ENCODE peak calls at places on chromosomes 5 and 9, in seven cellular contexts. A, D, V, O, B, H and N are unnamed samples.

GRCh38 chr9:34496149-34496712 is 26.6 kb downstream of the ENHO start:
- DNase-seq in A (no peak), D (no peak), V (no peak), O (no peak), B (no peak), H (no peak), N (no peak)

GRCh38 chr5:32767948-32768427 is 56.9 kb downstream of the NPR3 start:
- DNase-seq in A (no peak), D (no peak), V (no peak), O (no peak), B (no peak), H (peak; percentile 99), N (no peak)

GRCh38 chr9:35736201-35736633 is 3.8 kb downstream of the CREB3 start:
- DNase-seq in A (peak; percentile 73), D (peak; percentile 66), V (peak; percentile 75), O (peak; percentile 74), B (peak; percentile 75), H (peak; percentile 79), N (peak; percentile 50)

GRCh38 chr5:72314571-72315172 is 5.4 kb downstream of the MRPS27 start:
- DNase-seq in A (no peak), D (peak; percentile 67), V (peak; percentile 71), O (no peak), B (peak; percentile 79), H (peak; percentile 82), N (no peak)

GRCh38 chr5:128338649-128339048 is 199.4 kb downstream of the FBN2 start:
- DNase-seq in A (no peak), D (peak; percentile 32), V (no peak), O (no peak), B (no peak), H (no peak), N (no peak)

GRCh38 chr9:79651251-79651795 is 79.6 kb downstream of the TLE4 start:
- DNase-seq in A (no peak), D (no peak), V (no peak), O (peak; percentile 49), B (no peak), H (no peak), N (no peak)

GRCh38 chr9:136586391-136586790 is 40.5 kb upstream of the NOTCH1 start:
- DNase-seq in A (no peak), D (no peak), V (no peak), O (peak; percentile 35), B (no peak), H (no peak), N (no peak)

GRCh38 chr5:45205403-45205961 is 396.7 kb downstream of the MRPS30 start:
- DNase-seq in A (no peak), D (no peak), V (no peak), O (no peak), B (no peak), H (no peak), N (no peak)

GRCh38 chr9:21576331-21577189 is 94.4 kb upstream of the IFNE start:
- DNase-seq in A (no peak), D (no peak), V (no peak), O (peak; percentile 40), B (no peak), H (peak; percentile 87), N (no peak)

GRCh38 chr5:159208508-159209437 is 580 bp downstream of the RNF145 start:
- DNase-seq in A (no peak), D (peak; percentile 45), V (peak; percentile 27), O (peak; percentile 78), B (peak; percentile 45), H (peak; percentile 28), N (peak; percentile 46)

GRCh38 chr5:159207222-159207615 is 2.1 kb downstream of the RNF145 start:
- DNase-seq in A (no peak), D (no peak), V (no peak), O (no peak), B (no peak), H (no peak), N (no peak)

GRCh38 chr5:159207616-159208507 is 1.5 kb downstream of the RNF145 start:
- DNase-seq in A (peak; percentile 83), D (peak; percentile 83), V (peak; percentile 82), O (peak; percentile 94), B (peak; percentile 78), H (peak; percentile 78), N (peak; percentile 79)

GRCh38 chr5:159206368-159206767 is 3.0 kb downstream of the RNF145 start:
- DNase-seq in A (no peak), D (no peak), V (no peak), O (no peak), B (no peak), H (peak; percentile 7), N (no peak)

DNA sequence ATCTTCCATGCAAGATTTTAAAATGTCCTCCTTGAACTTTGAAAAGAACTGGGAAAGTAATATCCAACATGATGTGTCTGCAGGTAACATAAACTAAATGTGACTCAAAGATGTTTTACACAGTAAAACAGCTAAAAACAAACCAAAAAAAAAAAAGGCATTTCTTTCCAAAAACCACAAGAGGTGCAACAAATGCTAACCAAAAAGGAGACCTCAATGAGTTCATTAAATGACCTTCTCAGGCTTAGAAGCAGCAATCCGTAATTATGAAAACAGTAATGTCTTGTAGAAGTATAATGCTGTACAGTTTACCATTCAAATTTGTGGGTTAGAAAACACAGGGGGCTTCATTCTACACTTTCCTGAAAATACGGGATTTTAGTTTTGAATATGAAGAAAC is 2.5 kb downstream of the RNF145 start:
- DNase-seq in A (no peak), D (no peak), V (no peak), O (no peak), B (no peak), H (no peak), N (no peak)
- H3K4me3 ChIP-seq in A (peak overlapping the region; percentile 93), D (peak overlapping the region; percentile 99), V (peak overlapping the region; percentile 85), O (peak overlapping the region; percentile 54), B (no peak overlapping the region), H (peak overlapping the region; percentile 83), N (peak overlapping the region; percentile 87)

GRCh38 chr5:103132684-103133083 is 12.6 kb downstream of the PPIP5K2 start:
- DNase-seq in A (no peak), D (no peak), V (no peak), O (no peak), B (no peak), H (no peak), N (no peak)
- H3K4me3 ChIP-seq in A (no peak overlapping the region), D (no peak overlapping the region), V (no peak overlapping the region), O (no peak overlapping the region), B (no peak overlapping the region), H (no peak overlapping the region), N (no peak overlapping the region)

DNA sequence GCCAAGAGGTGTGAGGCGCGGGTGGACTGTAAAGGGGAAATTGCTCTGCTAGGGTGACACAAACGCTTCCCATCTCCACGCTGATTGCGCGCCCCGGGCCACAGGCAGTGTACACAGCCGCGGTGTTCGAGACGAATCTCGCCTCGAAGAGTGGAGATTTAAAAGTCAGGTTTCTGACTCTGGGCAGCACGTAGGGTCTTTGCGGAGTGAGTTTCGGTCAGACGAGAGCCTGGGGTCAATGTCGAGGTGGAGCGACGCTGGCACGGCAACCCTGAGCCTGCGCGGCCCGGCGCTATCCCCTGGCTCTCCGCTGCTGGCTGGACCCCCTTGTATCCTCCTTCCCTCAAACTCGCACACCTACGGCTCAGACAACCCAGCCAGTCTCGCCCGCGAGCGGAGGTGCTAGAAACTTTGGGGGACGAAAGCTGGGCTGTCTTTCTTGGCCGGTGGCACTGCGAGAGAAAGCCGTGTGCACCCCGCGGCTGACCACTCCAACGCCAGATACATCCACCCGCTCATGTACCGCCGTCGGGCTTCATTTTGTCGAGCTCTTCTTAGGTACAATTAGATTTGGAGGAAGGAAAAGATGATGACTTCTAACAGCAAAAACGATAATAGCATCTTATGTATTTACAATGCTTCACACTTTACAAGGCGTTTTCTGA is 5.4 kb upstream of the FOXB2 start:
- DNase-seq in A (no peak), D (no peak), V (no peak), O (no peak), B (no peak), H (no peak), N (no peak)
- H3K4me3 ChIP-seq in A (no peak overlapping the region), D (no peak overlapping the region), V (no peak overlapping the region), O (no peak overlapping the region), B (no peak overlapping the region), H (no peak overlapping the region), N (no peak overlapping the region)

DNA sequence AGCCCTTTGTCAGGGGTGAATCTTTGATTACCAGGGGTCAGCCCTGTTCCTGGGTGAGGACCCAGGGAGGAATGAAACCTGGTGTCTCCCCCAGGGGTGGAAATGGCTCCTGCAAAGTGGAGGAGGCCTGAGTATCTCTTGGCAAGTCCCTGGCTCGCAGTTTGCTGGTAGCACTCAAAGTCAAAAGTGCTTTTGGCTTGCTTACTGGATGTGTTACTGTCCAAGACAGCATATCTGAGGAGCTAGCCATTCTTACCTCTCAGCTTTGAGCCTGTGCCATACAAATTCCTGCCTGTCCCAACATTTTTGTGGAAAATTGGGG is 9.9 kb downstream of the ZNF618 start:
- DNase-seq in A (no peak), D (no peak), V (no peak), O (no peak), B (no peak), H (peak; percentile 26), N (no peak)
- H3K4me3 ChIP-seq in A (peak overlapping the region; percentile 24), D (peak overlapping the region; percentile 39), V (peak overlapping the region; percentile 34), O (peak overlapping the region; percentile 31), B (no peak overlapping the region), H (no peak overlapping the region), N (no peak overlapping the region)